ENCODE peak calls at places on chromosome 12, in ten cellular contexts. One of them, this sample, is unnamed.
A peak's percentile ranks its signal among the peaks of the same experiment; 100 is the strongest.

GRCh38 chr12:56034586-56035332 is 7.0 kb upstream of the RPS26 start:
- DNase-seq in HepG2: no peak
- DNase-seq in CD8-positive, alpha-beta T cell: no peak
- DNase-seq in neural crest cell: no peak
- DNase-seq in Calu3: no peak
- DNase-seq in left lung: no peak
- DNase-seq in thoracic aorta: no peak
- DNase-seq in fibroblast of pulmonary artery: no peak
- DNase-seq in heart right ventricle: no peak
- DNase-seq in ascending aorta: no peak
- DNase-seq in this sample: no peak

GRCh38 chr12:27595231-27595642 is 71.2 kb downstream of the PPFIBP1 start:
- DNase-seq in HepG2: peak; percentile 10
- DNase-seq in CD8-positive, alpha-beta T cell: no peak
- DNase-seq in neural crest cell: no peak
- DNase-seq in Calu3: no peak
- DNase-seq in left lung: no peak
- DNase-seq in thoracic aorta: peak; percentile 65
- DNase-seq in fibroblast of pulmonary artery: peak; percentile 94
- DNase-seq in heart right ventricle: peak; percentile 19
- DNase-seq in ascending aorta: peak; percentile 84
- DNase-seq in this sample: no peak

GRCh38 chr12:47712171-47712570 is 6.3 kb upstream of the RPAP3 start:
- DNase-seq in HepG2: no peak
- DNase-seq in CD8-positive, alpha-beta T cell: no peak
- DNase-seq in neural crest cell: no peak
- DNase-seq in Calu3: no peak
- DNase-seq in left lung: no peak
- DNase-seq in thoracic aorta: no peak
- DNase-seq in fibroblast of pulmonary artery: no peak
- DNase-seq in heart right ventricle: no peak
- DNase-seq in ascending aorta: peak; percentile 48
- DNase-seq in this sample: no peak

GRCh38 chr12:67911789-67912188 is 77.5 kb upstream of the IFNG-AS1 start:
- DNase-seq in HepG2: no peak
- DNase-seq in CD8-positive, alpha-beta T cell: no peak
- DNase-seq in neural crest cell: no peak
- DNase-seq in Calu3: no peak
- DNase-seq in left lung: no peak
- DNase-seq in thoracic aorta: no peak
- DNase-seq in fibroblast of pulmonary artery: no peak
- DNase-seq in heart right ventricle: no peak
- DNase-seq in ascending aorta: no peak
- DNase-seq in this sample: no peak

GRCh38 chr12:127401005-127401404 is 866.0 kb upstream of the TMEM132C start:
- DNase-seq in HepG2: no peak
- DNase-seq in CD8-positive, alpha-beta T cell: no peak
- DNase-seq in neural crest cell: no peak
- DNase-seq in Calu3: no peak
- DNase-seq in left lung: no peak
- DNase-seq in thoracic aorta: no peak
- DNase-seq in fibroblast of pulmonary artery: peak; percentile 13
- DNase-seq in heart right ventricle: no peak
- DNase-seq in ascending aorta: no peak
- DNase-seq in this sample: no peak

GRCh38 chr12:8033153-8034044 is 883 bp downstream of the FOXJ2 start:
- DNase-seq in HepG2: no peak
- DNase-seq in CD8-positive, alpha-beta T cell: no peak
- DNase-seq in neural crest cell: no peak
- DNase-seq in Calu3: peak; percentile 34
- DNase-seq in left lung: no peak
- DNase-seq in thoracic aorta: no peak
- DNase-seq in fibroblast of pulmonary artery: peak; percentile 33
- DNase-seq in heart right ventricle: peak; percentile 46
- DNase-seq in ascending aorta: peak; percentile 85
- DNase-seq in this sample: peak; percentile 56

GRCh38 chr12:10941916-10942607 is 3.0 kb upstream of the TAS2R14 start:
- DNase-seq in HepG2: peak; percentile 28
- DNase-seq in CD8-positive, alpha-beta T cell: no peak
- DNase-seq in neural crest cell: no peak
- DNase-seq in Calu3: peak; percentile 85
- DNase-seq in left lung: peak; percentile 14
- DNase-seq in thoracic aorta: no peak
- DNase-seq in fibroblast of pulmonary artery: no peak
- DNase-seq in heart right ventricle: no peak
- DNase-seq in ascending aorta: no peak
- DNase-seq in this sample: peak; percentile 72

GRCh38 chr12:87801860-87802720 is 227.1 kb downstream of the C12orf50 start:
- DNase-seq in HepG2: no peak
- DNase-seq in CD8-positive, alpha-beta T cell: no peak
- DNase-seq in neural crest cell: no peak
- DNase-seq in Calu3: no peak
- DNase-seq in left lung: no peak
- DNase-seq in thoracic aorta: no peak
- DNase-seq in fibroblast of pulmonary artery: peak; percentile 52
- DNase-seq in heart right ventricle: no peak
- DNase-seq in ascending aorta: no peak
- DNase-seq in this sample: peak; percentile 86

GRCh38 chr12:15209782-15210181 is 11.4 kb downstream of the RERG start:
- DNase-seq in HepG2: no peak
- DNase-seq in CD8-positive, alpha-beta T cell: no peak
- DNase-seq in neural crest cell: no peak
- DNase-seq in Calu3: no peak
- DNase-seq in left lung: no peak
- DNase-seq in thoracic aorta: no peak
- DNase-seq in fibroblast of pulmonary artery: peak; percentile 78
- DNase-seq in heart right ventricle: no peak
- DNase-seq in ascending aorta: no peak
- DNase-seq in this sample: peak; percentile 79

GRCh38 chr12:15206338-15206737 is 14.9 kb downstream of the RERG start:
- DNase-seq in HepG2: no peak
- DNase-seq in CD8-positive, alpha-beta T cell: no peak
- DNase-seq in neural crest cell: no peak
- DNase-seq in Calu3: no peak
- DNase-seq in left lung: no peak
- DNase-seq in thoracic aorta: no peak
- DNase-seq in fibroblast of pulmonary artery: no peak
- DNase-seq in heart right ventricle: no peak
- DNase-seq in ascending aorta: no peak
- DNase-seq in this sample: no peak

GRCh38 chr12:15206831-15207394 is 14.3 kb downstream of the RERG start:
- DNase-seq in HepG2: no peak
- DNase-seq in CD8-positive, alpha-beta T cell: no peak
- DNase-seq in neural crest cell: no peak
- DNase-seq in Calu3: no peak
- DNase-seq in left lung: no peak
- DNase-seq in thoracic aorta: no peak
- DNase-seq in fibroblast of pulmonary artery: no peak
- DNase-seq in heart right ventricle: no peak
- DNase-seq in ascending aorta: no peak
- DNase-seq in this sample: no peak

GRCh38 chr12:15208871-15209656 is 12.2 kb downstream of the RERG start:
- DNase-seq in HepG2: no peak
- DNase-seq in CD8-positive, alpha-beta T cell: no peak
- DNase-seq in neural crest cell: no peak
- DNase-seq in Calu3: no peak
- DNase-seq in left lung: no peak
- DNase-seq in thoracic aorta: no peak
- DNase-seq in fibroblast of pulmonary artery: peak; percentile 71
- DNase-seq in heart right ventricle: no peak
- DNase-seq in ascending aorta: no peak
- DNase-seq in this sample: peak; percentile 42

DNA sequence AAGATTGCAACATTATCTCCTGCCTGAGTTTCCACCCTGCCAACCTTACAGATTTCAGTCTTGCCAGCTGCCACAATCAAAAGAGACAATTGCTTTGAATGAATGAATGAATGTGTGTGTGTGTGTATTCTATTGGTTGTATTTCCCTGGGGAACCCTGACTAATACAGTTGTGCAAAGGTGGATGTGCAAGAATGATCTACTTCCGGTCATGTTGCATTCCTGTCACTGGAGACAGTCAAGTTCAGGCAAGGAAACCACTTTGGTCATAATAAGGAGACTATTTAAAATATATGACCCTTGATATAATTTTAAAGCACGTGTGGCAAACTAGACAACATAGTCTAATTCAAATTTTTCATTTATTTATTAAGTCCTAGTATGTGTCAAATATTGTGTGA is 13.1 kb downstream of the RERG start:
- DNase-seq in HepG2: no peak
- DNase-seq in CD8-positive, alpha-beta T cell: no peak
- DNase-seq in neural crest cell: no peak
- DNase-seq in Calu3: peak; percentile 4
- DNase-seq in left lung: no peak
- DNase-seq in thoracic aorta: no peak
- DNase-seq in fibroblast of pulmonary artery: peak; percentile 65
- DNase-seq in heart right ventricle: no peak
- DNase-seq in ascending aorta: no peak
- DNase-seq in this sample: peak; percentile 72
- TF ChIP-seq CTCF in HepG2: no peak
- TF ChIP-seq CTCF in CD8-positive, alpha-beta T cell: no peak
- TF ChIP-seq CTCF in neural crest cell: peak; percentile 66
- TF ChIP-seq CTCF in Calu3: peak; percentile 32
- TF ChIP-seq CTCF in left lung: no peak
- TF ChIP-seq CTCF in thoracic aorta: no peak
- TF ChIP-seq CTCF in fibroblast of pulmonary artery: peak; percentile 44
- TF ChIP-seq CTCF in heart right ventricle: peak; percentile 5
- TF ChIP-seq CTCF in ascending aorta: peak; percentile 34
- TF ChIP-seq CTCF in this sample: peak; percentile 35

DNA sequence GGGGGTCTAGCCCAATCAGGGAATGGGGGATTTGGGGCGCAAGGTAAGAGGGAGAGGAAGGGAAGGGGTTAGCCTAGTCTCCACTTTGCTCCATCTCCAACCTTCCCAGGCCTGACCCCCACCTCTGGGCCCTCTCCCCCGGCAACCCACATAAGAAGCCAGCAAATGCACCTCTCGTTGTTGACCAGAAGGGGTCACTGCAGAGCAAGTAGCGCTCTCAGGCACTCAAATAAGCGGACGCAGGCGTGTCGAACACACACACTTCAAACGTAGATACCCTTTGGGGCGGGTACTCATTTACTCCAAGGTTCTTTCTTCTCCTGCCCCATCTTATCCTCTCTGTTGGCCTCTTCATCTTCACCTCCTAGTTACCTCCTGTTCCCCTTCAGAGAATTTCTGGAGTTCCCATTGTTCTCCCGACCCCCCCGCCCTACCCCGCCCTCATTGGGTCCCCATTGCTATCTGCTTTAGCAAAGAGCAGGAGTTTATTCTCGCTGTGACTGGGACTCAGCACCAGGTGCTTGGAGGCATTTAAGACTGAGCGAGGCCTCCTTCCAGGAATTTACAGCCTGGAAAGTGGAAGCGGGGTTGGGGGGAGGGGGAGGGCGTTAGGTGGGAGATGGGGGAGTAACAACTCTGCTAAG is 1.5 kb upstream of the SRRM4 start:
- DNase-seq in HepG2: peak; percentile 56
- DNase-seq in CD8-positive, alpha-beta T cell: no peak
- DNase-seq in neural crest cell: peak; percentile 74
- DNase-seq in Calu3: peak; percentile 60
- DNase-seq in left lung: no peak
- DNase-seq in thoracic aorta: no peak
- DNase-seq in fibroblast of pulmonary artery: peak; percentile 61
- DNase-seq in heart right ventricle: no peak
- DNase-seq in ascending aorta: no peak
- DNase-seq in this sample: no peak
- TF ChIP-seq CTCF in HepG2: peak; percentile 75
- TF ChIP-seq CTCF in CD8-positive, alpha-beta T cell: no peak
- TF ChIP-seq CTCF in neural crest cell: peak; percentile 88
- TF ChIP-seq CTCF in Calu3: peak; percentile 46
- TF ChIP-seq CTCF in left lung: peak; percentile 60
- TF ChIP-seq CTCF in thoracic aorta: peak; percentile 35
- TF ChIP-seq CTCF in fibroblast of pulmonary artery: peak; percentile 69
- TF ChIP-seq CTCF in heart right ventricle: peak; percentile 69
- TF ChIP-seq CTCF in ascending aorta: peak; percentile 34
- TF ChIP-seq CTCF in this sample: no peak

GRCh38 chr12:79438480-79439178 is 252.1 kb downstream of the PAWR start:
- DNase-seq in HepG2: no peak
- DNase-seq in CD8-positive, alpha-beta T cell: no peak
- DNase-seq in neural crest cell: no peak
- DNase-seq in Calu3: no peak
- DNase-seq in left lung: no peak
- DNase-seq in thoracic aorta: no peak
- DNase-seq in fibroblast of pulmonary artery: no peak
- DNase-seq in heart right ventricle: no peak
- DNase-seq in ascending aorta: no peak
- DNase-seq in this sample: no peak

GRCh38 chr12:79435742-79436141 is 255.0 kb downstream of the PAWR start:
- DNase-seq in HepG2: no peak
- DNase-seq in CD8-positive, alpha-beta T cell: no peak
- DNase-seq in neural crest cell: no peak
- DNase-seq in Calu3: no peak
- DNase-seq in left lung: no peak
- DNase-seq in thoracic aorta: no peak
- DNase-seq in fibroblast of pulmonary artery: no peak
- DNase-seq in heart right ventricle: no peak
- DNase-seq in ascending aorta: no peak
- DNase-seq in this sample: no peak

GRCh38 chr12:79444089-79444488 is 246.7 kb downstream of the PAWR start:
- DNase-seq in HepG2: no peak
- DNase-seq in CD8-positive, alpha-beta T cell: no peak
- DNase-seq in neural crest cell: no peak
- DNase-seq in Calu3: no peak
- DNase-seq in left lung: no peak
- DNase-seq in thoracic aorta: no peak
- DNase-seq in fibroblast of pulmonary artery: peak; percentile 62
- DNase-seq in heart right ventricle: no peak
- DNase-seq in ascending aorta: no peak
- DNase-seq in this sample: no peak

GRCh38 chr12:79439179-79439825 is 251.5 kb downstream of the PAWR start:
- DNase-seq in HepG2: no peak
- DNase-seq in CD8-positive, alpha-beta T cell: no peak
- DNase-seq in neural crest cell: no peak
- DNase-seq in Calu3: no peak
- DNase-seq in left lung: no peak
- DNase-seq in thoracic aorta: no peak
- DNase-seq in fibroblast of pulmonary artery: no peak
- DNase-seq in heart right ventricle: no peak
- DNase-seq in ascending aorta: no peak
- DNase-seq in this sample: no peak

DNA sequence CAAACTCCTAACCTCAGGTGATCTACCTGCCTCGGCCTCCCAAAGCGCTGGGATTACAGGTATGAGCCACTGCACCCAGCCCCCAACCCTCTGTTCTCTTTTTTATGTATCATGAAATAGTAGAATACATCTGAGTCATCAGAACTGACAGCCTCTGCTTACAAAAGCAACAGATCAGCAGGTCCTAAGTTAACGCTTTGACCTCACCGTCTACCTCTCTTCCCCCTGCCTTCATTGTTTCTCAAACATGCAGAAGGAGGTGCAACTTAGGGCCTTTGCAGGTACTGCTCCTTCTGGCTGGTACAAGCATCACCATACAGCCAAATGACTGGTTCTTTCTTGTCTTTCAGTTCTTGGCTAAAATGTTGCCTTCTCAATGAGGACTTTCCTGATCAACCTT is 249.2 kb downstream of the PAWR start:
- DNase-seq in HepG2: no peak
- DNase-seq in CD8-positive, alpha-beta T cell: no peak
- DNase-seq in neural crest cell: no peak
- DNase-seq in Calu3: no peak
- DNase-seq in left lung: no peak
- DNase-seq in thoracic aorta: no peak
- DNase-seq in fibroblast of pulmonary artery: no peak
- DNase-seq in heart right ventricle: no peak
- DNase-seq in ascending aorta: no peak
- DNase-seq in this sample: peak; percentile 49
- TF ChIP-seq CTCF in HepG2: no peak
- TF ChIP-seq CTCF in CD8-positive, alpha-beta T cell: no peak
- TF ChIP-seq CTCF in neural crest cell: no peak
- TF ChIP-seq CTCF in Calu3: no peak
- TF ChIP-seq CTCF in left lung: no peak
- TF ChIP-seq CTCF in thoracic aorta: no peak
- TF ChIP-seq CTCF in fibroblast of pulmonary artery: no peak
- TF ChIP-seq CTCF in heart right ventricle: no peak
- TF ChIP-seq CTCF in ascending aorta: no peak
- TF ChIP-seq CTCF in this sample: no peak

DNA sequence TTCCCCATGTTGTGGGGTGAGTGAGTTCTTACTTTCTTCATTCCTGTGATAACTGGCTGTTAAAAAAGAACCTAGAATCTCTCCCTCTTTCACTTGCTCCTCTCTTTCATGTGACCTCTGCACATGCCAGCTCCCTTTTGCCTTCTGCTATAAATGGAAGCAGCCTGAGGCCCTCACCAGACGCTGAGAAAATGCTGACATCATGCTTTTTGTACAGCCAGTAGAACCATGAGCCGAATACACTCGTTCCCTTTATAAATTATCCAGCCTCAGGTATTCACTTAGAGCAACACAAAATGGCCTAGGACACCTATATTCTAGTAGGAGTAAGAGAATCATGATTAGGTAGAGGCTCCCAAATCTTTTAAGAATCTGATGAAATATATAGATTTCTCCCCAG is 333.5 kb downstream of the LRIG3 start:
- DNase-seq in HepG2: no peak
- DNase-seq in CD8-positive, alpha-beta T cell: no peak
- DNase-seq in neural crest cell: no peak
- DNase-seq in Calu3: no peak
- DNase-seq in left lung: no peak
- DNase-seq in thoracic aorta: no peak
- DNase-seq in fibroblast of pulmonary artery: no peak
- DNase-seq in heart right ventricle: no peak
- DNase-seq in ascending aorta: no peak
- DNase-seq in this sample: no peak
- TF ChIP-seq CTCF in HepG2: no peak
- TF ChIP-seq CTCF in CD8-positive, alpha-beta T cell: no peak
- TF ChIP-seq CTCF in neural crest cell: no peak
- TF ChIP-seq CTCF in Calu3: no peak
- TF ChIP-seq CTCF in left lung: no peak
- TF ChIP-seq CTCF in thoracic aorta: no peak
- TF ChIP-seq CTCF in fibroblast of pulmonary artery: no peak
- TF ChIP-seq CTCF in heart right ventricle: no peak
- TF ChIP-seq CTCF in ascending aorta: no peak
- TF ChIP-seq CTCF in this sample: no peak

This sample was measured in MCF 10A.